ENCODE peak calls at places on chromosomes 6 and 20, in ten cellular contexts. O is WTC11; E is Panc1; Q is CD8-positive, alpha-beta T cell; Y is AG09309; H is MM.1S; S is fibroblast of pulmonary artery; B is coronary artery; G is adrenal gland; V is osteocyte. L is an unnamed sample.
A peak's percentile ranks its signal among the peaks of the same experiment; 100 is the strongest.

GRCh38 chr20:21702553-21703467 is 2.7 kb upstream of the PAX1 start:
- DNase-seq in G (no peak), Q (no peak), B (no peak), S (peak; percentile 36), V (no peak), Y (peak; percentile 1), O (peak; percentile 95), E (no peak), H (peak; percentile 56), L (no peak)

GRCh38 chr20:10986586-10986985 is 312.8 kb upstream of the JAG1 start:
- DNase-seq in B (no peak), O (no peak), S (no peak), Y (no peak), E (no peak), H (no peak), V (no peak), Q (no peak), G (no peak), L (no peak)

GRCh38 chr20:24384865-24385264 is 84.6 kb upstream of the SYNDIG1 start:
- DNase-seq in Q (no peak), E (no peak), S (no peak), Y (no peak), V (no peak), O (no peak), B (no peak), G (no peak), H (no peak), L (no peak)

GRCh38 chr20:4195499-4195898 is 180.1 kb upstream of the RNF24 start:
- DNase-seq in V (no peak), G (no peak), O (peak; percentile 74), B (no peak), E (no peak), H (no peak), Y (no peak), S (peak; percentile 25), Q (no peak), L (no peak)

GRCh38 chr6:37202788-37203491 is 33.0 kb downstream of the PIM1 start:
- DNase-seq in Y (no peak), B (no peak), G (no peak), E (no peak), H (no peak), O (no peak), Q (no peak), V (no peak), S (no peak), L (peak; percentile 50)

GRCh38 chr20:32326507-32326851 is 31.7 kb upstream of the ASXL1 start:
- DNase-seq in Y (no peak), S (no peak), V (no peak), E (peak; percentile 74), O (no peak), B (no peak), Q (no peak), G (no peak), H (no peak), L (no peak)

GRCh38 chr6:71665931-71666330 is 220.4 kb upstream of the RIMS1 start:
- DNase-seq in Q (no peak), E (no peak), S (peak; percentile 1), Y (peak; percentile 14), O (no peak), H (no peak), V (no peak), G (no peak), B (no peak), L (no peak)

GRCh38 chr6:169265486-169266131 is 12.0 kb upstream of the THBS2 start:
- DNase-seq in V (no peak), H (no peak), B (no peak), Q (no peak), Y (no peak), S (no peak), E (no peak), O (no peak), G (no peak), L (no peak)

GRCh38 chr6:155534678-155535077 is 79.0 kb upstream of the NOX3 start:
- DNase-seq in S (no peak), Q (no peak), Y (no peak), E (no peak), V (no peak), H (no peak), O (no peak), G (no peak), B (no peak), L (no peak)

GRCh38 chr6:155528982-155529453 is 73.4 kb upstream of the NOX3 start:
- DNase-seq in E (no peak), S (peak; percentile 97), Y (peak; percentile 79), V (no peak), B (no peak), Q (no peak), O (no peak), H (no peak), G (peak; percentile 84), L (peak; percentile 31)

GRCh38 chr6:155528335-155528734 is 72.7 kb upstream of the NOX3 start:
- DNase-seq in Q (no peak), S (peak; percentile 23), V (no peak), B (no peak), H (no peak), Y (no peak), E (no peak), G (no peak), O (no peak), L (no peak)

GRCh38 chr6:155527443-155527842 is 71.8 kb upstream of the NOX3 start:
- DNase-seq in S (no peak), G (no peak), E (no peak), Q (no peak), V (no peak), B (no peak), H (no peak), Y (no peak), O (no peak), L (no peak)

DNA sequence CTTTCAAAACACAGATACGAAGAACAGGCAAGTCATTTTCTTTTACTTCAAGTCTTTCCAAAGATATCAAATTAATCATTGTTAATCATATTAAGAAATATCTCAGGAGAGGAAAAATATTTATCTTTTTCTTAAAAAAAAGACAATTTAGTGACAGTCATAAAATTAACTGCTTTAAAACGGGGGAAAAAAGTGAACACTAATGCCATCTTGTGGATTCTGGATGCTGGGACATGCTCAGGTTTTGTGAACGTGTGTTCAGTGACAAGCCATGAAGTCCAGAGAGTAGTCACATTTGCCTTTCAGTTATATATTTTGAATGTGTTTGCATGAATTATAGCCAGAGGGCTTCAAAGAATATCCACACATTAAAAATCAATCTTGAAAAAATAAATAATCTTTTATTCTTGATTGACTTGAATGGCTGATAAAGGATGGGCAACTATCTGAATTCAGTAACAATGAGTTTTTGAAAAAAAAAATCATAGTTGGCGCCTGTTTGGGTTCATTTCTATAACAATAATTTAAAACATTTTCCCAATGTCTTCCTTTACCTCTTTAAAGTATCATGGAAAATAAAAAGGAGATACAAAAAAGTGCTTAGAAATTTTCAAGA is 74.7 kb upstream of the NOX3 start:
- DNase-seq in S (peak; percentile 80), Q (no peak), V (no peak), Y (peak; percentile 4), H (peak; percentile 12), G (peak; percentile 21), E (no peak), B (no peak), O (no peak), L (peak; percentile 12)
- TF ChIP-seq CTCF in S (peak; percentile 87), Q (peak; percentile 45), V (peak; percentile 86), Y (peak; percentile 69), H (peak; percentile 39), G (peak; percentile 75), E (peak; percentile 77), B (peak; percentile 44), O (no peak), L (peak; percentile 41)

DNA sequence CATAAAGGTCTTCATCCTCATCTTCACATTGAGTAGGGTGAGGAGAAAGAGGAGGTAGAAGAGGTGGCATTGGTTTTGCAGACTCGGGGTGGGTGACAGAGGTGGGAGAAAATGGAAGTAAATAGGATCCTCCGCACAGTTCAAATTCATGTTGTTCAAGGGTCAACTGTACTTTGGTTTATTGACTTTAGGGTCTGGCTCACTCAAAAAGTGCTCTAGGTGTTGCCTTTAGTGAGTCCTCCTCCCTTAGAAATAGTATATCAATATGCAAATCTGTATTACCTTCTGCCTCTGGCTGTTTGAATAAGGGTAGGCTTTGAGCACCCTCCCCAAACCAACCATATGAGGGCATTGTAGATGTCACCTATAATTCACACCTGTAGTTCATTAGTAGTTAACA is 54.7 kb downstream of the KIF6 start:
- DNase-seq in Y (no peak), E (no peak), Q (no peak), S (no peak), B (no peak), G (no peak), O (no peak), V (no peak), H (no peak), L (no peak)
- TF ChIP-seq CTCF in Y (no peak), E (no peak), Q (no peak), S (no peak), B (no peak), G (no peak), O (no peak), V (no peak), H (no peak), L (no peak)

GRCh38 chr6:3258201-3258600 is 546 bp upstream of the PSMG4 start:
- DNase-seq in V (no peak), B (peak; percentile 68), G (no peak), Y (no peak), S (no peak), E (no peak), H (no peak), O (no peak), Q (no peak), L (no peak)

GRCh38 chr6:3258720-3259490 is at the start of gene PSMG4:
- DNase-seq in S (peak; percentile 88), B (peak; percentile 96), Q (peak; percentile 95), V (peak; percentile 98), Y (peak; percentile 25), E (peak; percentile 33), O (peak; percentile 97), H (peak; percentile 82), G (peak; percentile 95), L (peak; percentile 93)

GRCh38 chr6:3260296-3260695 is 1.5 kb downstream of the PSMG4 start:
- DNase-seq in S (no peak), B (no peak), O (no peak), G (no peak), Q (no peak), Y (no peak), H (no peak), V (no peak), E (no peak), L (no peak)

GRCh38 chr6:3260772-3261517 is 2.2 kb downstream of the PSMG4 start:
- DNase-seq in Y (no peak), G (no peak), O (no peak), B (no peak), Q (no peak), H (no peak), V (no peak), S (no peak), E (no peak), L (no peak)

DNA sequence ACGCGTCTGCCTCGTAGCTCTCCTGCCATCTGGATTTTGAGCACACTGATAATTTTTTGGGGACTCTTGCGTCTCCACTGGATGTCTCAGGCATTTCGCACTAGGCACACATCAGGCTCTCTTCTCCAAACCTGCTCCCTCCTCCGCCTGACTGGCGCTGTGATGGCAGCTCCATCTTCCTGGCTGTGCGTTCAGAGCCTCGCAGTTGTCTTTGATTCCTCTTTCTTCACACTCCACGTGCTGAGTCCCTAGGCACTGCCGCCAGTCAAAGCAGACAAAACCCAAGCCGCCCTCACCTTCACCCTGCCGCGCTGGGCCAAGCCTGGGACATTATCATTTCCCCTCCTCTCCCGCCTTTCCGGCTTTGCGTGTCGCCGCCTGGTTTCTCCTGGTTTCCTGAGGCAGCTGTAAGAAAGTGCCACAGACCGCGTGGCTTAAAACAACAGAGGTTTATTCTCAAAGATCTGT is 778 bp downstream of the PSMG4 start:
- DNase-seq in Y (no peak), S (peak; percentile 31), B (no peak), O (no peak), Q (no peak), H (peak; percentile 35), G (peak; percentile 53), E (no peak), V (no peak), L (peak; percentile 15)
- TF ChIP-seq CTCF in Y (no peak), S (no peak), B (no peak), O (no peak), Q (no peak), H (peak; percentile 20), G (no peak), E (no peak), V (no peak), L (no peak)

GRCh38 chr6:167742719-167743303 is 83.9 kb upstream of the AFDN start:
- DNase-seq in B (no peak), Y (no peak), Q (no peak), O (no peak), S (peak; percentile 75), H (no peak), V (no peak), E (no peak), G (no peak), L (peak; percentile 20)
- TF ChIP-seq CTCF in B (no peak), Y (no peak), Q (no peak), O (no peak), S (peak; percentile 33), H (no peak), V (no peak), E (no peak), G (no peak), L (no peak)

L was measured in Calu3.